ENCODE peak calls at places on chromosomes 4 and X, in ten cellular contexts. Q, B, A, H, O, D, G, C, J and T are unnamed samples.

GRCh38 chrX:3124041-3124440 is 82.8 kb downstream of the ARSF start:
- DNase-seq in B (no peak), O (no peak), H (no peak), A (no peak), D (no peak), Q (no peak), J (peak; percentile 16), C (peak; percentile 37), G (peak; percentile 68), T (no peak)

GRCh38 chr4:155999743-156000142 is 46.1 kb upstream of the CTSO start:
- DNase-seq in A (no peak), O (no peak), C (no peak), H (peak; percentile 0), D (no peak), G (peak; percentile 48), Q (no peak), B (no peak), J (no peak), T (no peak)

GRCh38 chrX:121356139-121356849 is 308.9 kb downstream of the GLUD2 start:
- DNase-seq in Q (no peak), O (no peak), D (no peak), B (no peak), H (peak; percentile 78), G (no peak), C (no peak), A (no peak), J (no peak), T (no peak)

GRCh38 chrX:80246273-80246672 is 174.0 kb upstream of the TENT5D start:
- DNase-seq in B (no peak), C (no peak), H (no peak), G (no peak), J (no peak), D (no peak), Q (no peak), A (no peak), O (no peak), T (no peak)

GRCh38 chr4:36230523-36230922 is 13.8 kb downstream of the ARAP2 start:
- DNase-seq in A (no peak), H (no peak), G (no peak), C (no peak), B (no peak), D (no peak), J (no peak), Q (no peak), O (no peak), T (no peak)

GRCh38 chrX:1531106-1531890 is 5.7 kb downstream of the P2RY8 start:
- DNase-seq in O (no peak), H (no peak), J (no peak), D (no peak), C (no peak), Q (no peak), G (no peak), A (no peak), B (no peak), T (no peak)

GRCh38 chrX:22800360-22800759 is 199.4 kb upstream of the DDX53 start:
- DNase-seq in H (no peak), J (peak; percentile 72), C (peak; percentile 91), G (peak; percentile 92), Q (no peak), B (no peak), A (peak; percentile 11), D (peak; percentile 61), O (no peak), T (no peak)

GRCh38 chr4:65917486-65917885 is 247.2 kb upstream of the EPHA5 start:
- DNase-seq in J (peak; percentile 7), Q (no peak), A (no peak), D (no peak), G (peak; percentile 54), B (no peak), O (no peak), H (no peak), C (peak; percentile 83), T (no peak)

GRCh38 chrX:41922125-41922521 is 1.2 kb downstream of the CASK start:
- DNase-seq in A (no peak), J (no peak), G (peak; percentile 31), D (peak; percentile 29), Q (no peak), B (no peak), H (no peak), O (peak; percentile 32), C (peak; percentile 25), T (peak; percentile 10)

GRCh38 chrX:114038358-114038757 is 545.5 kb upstream of the HTR2C start:
- DNase-seq in Q (no peak), C (no peak), H (no peak), A (no peak), G (no peak), D (no peak), B (no peak), J (no peak), O (no peak), T (no peak)

GRCh38 chr4:25953740-25954139 is 39.7 kb downstream of the SMIM20 start:
- DNase-seq in H (peak; percentile 36), O (no peak), D (no peak), J (no peak), Q (no peak), B (no peak), C (no peak), A (no peak), G (peak; percentile 44), T (no peak)

GRCh38 chrX:93580634-93581033 is 92.7 kb downstream of the NAP1L3 start:
- DNase-seq in B (no peak), H (no peak), C (no peak), J (no peak), A (no peak), Q (no peak), D (no peak), G (no peak), O (no peak), T (no peak)

GRCh38 chrX:69262036-69262905 is 97.0 kb upstream of the PJA1 start:
- DNase-seq in B (no peak), O (no peak), Q (no peak), D (no peak), H (no peak), A (no peak), G (peak; percentile 60), C (no peak), J (peak; percentile 1), T (peak; percentile 42)

GRCh38 chr4:6516762-6517161 is 44.3 kb upstream of the PPP2R2C start:
- DNase-seq in H (no peak), O (no peak), J (no peak), G (no peak), B (no peak), D (no peak), C (peak; percentile 7), A (peak; percentile 48), Q (no peak), T (no peak)

GRCh38 chr4:28463184-28463690 is 1602.6 kb downstream of the STIM2 start:
- DNase-seq in J (peak; percentile 32), A (no peak), G (no peak), O (no peak), Q (no peak), H (no peak), D (no peak), C (no peak), B (no peak), T (no peak)

GRCh38 chr4:162347492-162348213 is 183.9 kb upstream of the FSTL5 start:
- DNase-seq in H (no peak), Q (no peak), O (no peak), C (no peak), B (no peak), D (no peak), G (no peak), A (peak; percentile 53), J (no peak), T (no peak)

GRCh38 chr4:114458728-114459127 is 139.9 kb upstream of the UGT8 start:
- DNase-seq in C (no peak), B (no peak), A (no peak), D (no peak), J (no peak), O (no peak), Q (no peak), H (no peak), G (no peak), T (no peak)

GRCh38 chr4:73869130-73870055 is at the start of gene CXCL1:
- DNase-seq in B (no peak), H (peak; percentile 36), G (peak; percentile 78), A (peak; percentile 58), D (peak; percentile 71), C (peak; percentile 45), J (no peak), Q (peak; percentile 73), O (no peak), T (no peak)

GRCh38 chrX:10971176-10971575 is 140.0 kb upstream of the HCCS start:
- DNase-seq in B (no peak), A (no peak), Q (no peak), G (peak; percentile 16), H (no peak), C (peak; percentile 19), D (no peak), O (no peak), J (peak; percentile 4), T (no peak)